ENCODE peak calls at places on chromosomes 16 and 17, in nine cellular contexts. N, J, O, K, W, G, Z, E and C are unnamed samples.

GRCh38 chr17:63171428-63172205 is 205.6 kb downstream of the TANC2 start:
- DNase-seq in N (no peak), J (no peak), O (no peak), K (no peak), W (no peak), G (no peak), Z (peak), E (no peak), C (no peak)

GRCh38 chr17:40953876-40954275 is 12.9 kb downstream of the KRT39 start:
- DNase-seq in N (no peak), J (no peak), O (no peak), K (no peak), W (no peak), G (no peak), Z (no peak), E (no peak), C (no peak)

GRCh38 chr16:53949716-53950410 is 245.9 kb downstream of the FTO start:
- DNase-seq in N (no peak), J (no peak), O (no peak), K (no peak), W (no peak), G (no peak), Z (no peak), E (no peak), C (no peak)

GRCh38 chr16:77359065-77359502 is 75.8 kb downstream of the ADAMTS18 start:
- DNase-seq in N (no peak), J (no peak), O (no peak), K (no peak), W (no peak), G (no peak), Z (peak), E (no peak), C (no peak)

GRCh38 chr16:7397901-7398300 is 65.3 kb downstream of the RBFOX1 start:
- DNase-seq in N (no peak), J (no peak), O (no peak), K (no peak), W (no peak), G (no peak), Z (no peak), E (no peak), C (no peak)

GRCh38 chr16:24992696-24993095 is 22.5 kb downstream of the ARHGAP17 start:
- DNase-seq in N (no peak), J (no peak), O (no peak), K (no peak), W (no peak), G (no peak), Z (no peak), E (no peak), C (no peak)

GRCh38 chr16:67015317-67015731 is 13.6 kb upstream of the CBFB start:
- DNase-seq in N (peak), J (peak), O (no peak), K (no peak), W (peak), G (no peak), Z (no peak), E (peak), C (no peak)

GRCh38 chr17:5027921-5028320 is 7.3 kb downstream of the SLC52A1 start:
- DNase-seq in N (no peak), J (no peak), O (no peak), K (no peak), W (no peak), G (no peak), Z (no peak), E (no peak), C (no peak)

GRCh38 chr17:72602517-72603345 is 481.9 kb downstream of the SOX9 start:
- DNase-seq in N (no peak), J (no peak), O (no peak), K (no peak), W (no peak), G (no peak), Z (no peak), E (peak), C (peak)

GRCh38 chr17:37488009-37488604 is 1.6 kb upstream of the DUSP14 start:
- DNase-seq in N (no peak), J (no peak), O (no peak), K (no peak), W (no peak), G (no peak), Z (peak), E (no peak), C (no peak)

GRCh38 chr17:44203731-44204452 is 4.2 kb upstream of the ATXN7L3 start:
- DNase-seq in N (no peak), J (no peak), O (peak), K (no peak), W (no peak), G (no peak), Z (peak), E (peak), C (no peak)

GRCh38 chr16:71461686-71462648 is at the start of gene ZNF23:
- DNase-seq in N (peak), J (peak), O (peak), K (peak), W (peak), G (peak), Z (peak), E (peak), C (peak)
- TF ChIP-seq POLR2A in N (no peak), J (peak), O (peak), K (peak), W (peak), G (peak), Z (peak), E (peak), C (no peak)

DNA sequence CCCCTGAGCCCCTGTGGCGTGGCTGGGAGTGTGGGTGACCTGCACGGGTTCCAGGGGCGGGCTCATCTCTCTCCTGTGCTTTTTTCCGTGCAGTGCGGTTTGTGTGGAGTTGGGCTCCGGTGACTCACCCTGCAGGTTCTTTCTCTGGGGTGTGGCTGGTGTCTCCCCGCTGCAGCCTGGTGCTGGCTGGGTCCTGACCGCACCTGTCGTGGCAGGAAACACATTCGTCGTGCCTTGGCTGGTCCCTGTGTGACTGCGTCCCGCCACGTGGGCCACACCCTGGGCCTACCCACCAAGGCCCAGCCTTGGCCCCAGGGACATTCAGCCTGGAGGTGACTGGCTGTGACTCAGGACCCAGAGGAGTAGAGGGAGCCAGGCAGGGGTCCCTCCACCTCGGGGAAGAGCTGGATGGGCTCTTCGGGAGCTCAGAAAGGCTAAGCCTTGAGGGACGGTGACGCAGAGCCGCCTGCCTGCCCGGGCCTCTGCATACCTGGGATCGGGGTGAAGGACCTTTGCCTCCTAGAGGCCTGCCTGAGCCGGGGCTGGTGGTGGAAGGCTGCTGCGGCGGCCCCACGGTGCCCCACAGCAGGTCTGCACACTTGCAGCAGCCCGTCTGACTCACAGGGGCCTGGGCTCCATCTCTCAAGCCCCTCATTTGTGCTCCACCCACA is 7.8 kb downstream of the TRAF7 start:
- DNase-seq in N (no peak), J (no peak), O (no peak), K (no peak), W (peak), G (no peak), Z (no peak), E (peak), C (peak)
- TF ChIP-seq POLR2AphosphoS5 in N (no peak), J (no peak), O (no peak), K (no peak), W (no peak), G (no peak), Z (no peak), E (peak), C (no peak)

DNA sequence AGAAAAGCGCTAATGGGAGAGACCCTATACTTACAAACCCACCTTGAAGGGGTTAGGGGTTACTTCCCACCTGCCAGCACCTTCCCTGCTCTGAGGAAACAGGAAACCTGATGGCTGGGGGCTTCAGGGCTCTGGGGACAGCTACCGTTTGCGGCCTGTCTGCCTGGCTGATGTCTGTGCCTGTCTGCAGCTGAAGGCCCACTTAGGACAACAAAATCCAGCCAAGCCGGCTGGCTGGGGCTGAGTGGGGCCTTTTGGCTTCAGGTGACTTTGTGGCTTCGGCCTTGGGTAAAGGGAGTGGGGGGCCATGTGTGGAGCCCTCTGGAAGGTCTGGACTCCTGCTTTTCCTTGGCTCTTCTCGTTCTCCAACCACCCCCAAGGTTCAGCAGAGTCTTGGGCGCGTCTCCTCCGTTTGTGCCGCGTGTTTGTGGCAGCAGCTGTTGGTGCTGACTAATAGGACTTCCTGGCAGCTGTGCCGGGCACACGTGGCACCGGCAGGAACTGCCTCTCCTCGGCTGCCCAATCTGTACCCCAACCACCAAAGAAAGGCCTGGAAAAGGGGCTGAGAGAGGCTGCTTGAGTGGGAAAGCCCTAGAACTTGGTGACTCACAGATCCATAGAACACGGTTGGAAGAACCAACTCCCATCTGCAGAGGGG is 186.7 kb downstream of the MSI2 start:
- DNase-seq in N (peak), J (no peak), O (no peak), K (no peak), W (no peak), G (no peak), Z (peak), E (peak), C (peak)
- TF ChIP-seq POLR2A in N (no peak), J (no peak), O (no peak), K (no peak), W (no peak), G (no peak), Z (no peak), E (no peak), C (no peak)

GRCh38 chr17:81082177-81083073 is 47.5 kb downstream of the BAIAP2 start:
- DNase-seq in N (no peak), J (no peak), O (no peak), K (no peak), W (peak), G (no peak), Z (peak), E (no peak), C (peak)
- TF ChIP-seq POLR2AphosphoS5 in N (no peak), J (no peak), O (no peak), K (no peak), W (no peak), G (no peak), Z (no peak), E (no peak), C (peak)

GRCh38 chr17:79010304-79010646 is 711 bp upstream of the CANT1 start:
- DNase-seq in N (peak), J (peak), O (no peak), K (no peak), W (peak), G (no peak), Z (no peak), E (no peak), C (no peak)

GRCh38 chr17:79011451-79012147 is 2.0 kb upstream of the CANT1 start:
- DNase-seq in N (peak), J (no peak), O (no peak), K (no peak), W (no peak), G (no peak), Z (peak), E (no peak), C (no peak)

GRCh38 chr17:79007504-79008381 is 1.8 kb downstream of the CANT1 start:
- DNase-seq in N (no peak), J (peak), O (peak), K (no peak), W (peak), G (no peak), Z (no peak), E (peak), C (no peak)

GRCh38 chr17:79008666-79009387 is 737 bp downstream of the CANT1 start:
- DNase-seq in N (peak), J (peak), O (peak), K (no peak), W (peak), G (no peak), Z (no peak), E (no peak), C (no peak)

GRCh38 chr17:79009397-79010303 is at the start of gene CANT1:
- DNase-seq in N (peak), J (peak), O (peak), K (no peak), W (peak), G (peak), Z (peak), E (peak), C (peak)
- TF ChIP-seq POLR2A in N (no peak), J (no peak), O (peak), K (no peak), W (peak), G (peak), Z (peak), E (peak), C (no peak)